ENCODE peak calls at places on chromosomes 12 and 14, in ten cellular contexts. O, M, Z, C, N, H, Q, U, D and A are unnamed samples.

GRCh38 chr12:67426067-67426466 is 156.9 kb downstream of the CAND1 start:
- DNase-seq in O (no peak), M (no peak), Z (no peak), C (no peak), N (no peak), H (no peak), Q (no peak), U (no peak), D (no peak), A (no peak)

GRCh38 chr12:65715976-65716375 is 108.3 kb upstream of the HMGA2 start:
- DNase-seq in O (no peak), M (no peak), Z (no peak), C (no peak), N (no peak), H (no peak), Q (no peak), U (peak), D (no peak), A (no peak)

GRCh38 chr12:4145990-4146859 is 127.3 kb upstream of the CCND2 start:
- DNase-seq in O (no peak), M (no peak), Z (no peak), C (no peak), N (no peak), H (no peak), Q (no peak), U (no peak), D (no peak), A (peak)

GRCh38 chr12:133058203-133059125 is 21.2 kb downstream of the ZNF84 start:
- DNase-seq in O (no peak), M (no peak), Z (no peak), C (no peak), N (peak), H (no peak), Q (no peak), U (peak), D (no peak), A (no peak)

GRCh38 chr14:88628452-88628851 is 65.6 kb downstream of the ZC3H14 start:
- DNase-seq in O (no peak), M (no peak), Z (no peak), C (no peak), N (no peak), H (no peak), Q (no peak), U (no peak), D (no peak), A (no peak)

GRCh38 chr12:1464925-1465324 is 129.5 kb downstream of the FBXL14 start:
- DNase-seq in O (no peak), M (no peak), Z (no peak), C (no peak), N (no peak), H (no peak), Q (no peak), U (no peak), D (no peak), A (no peak)

GRCh38 chr14:69695664-69696527 is 71.0 kb upstream of the SRSF5 start:
- DNase-seq in O (no peak), M (no peak), Z (peak), C (no peak), N (peak), H (no peak), Q (peak), U (no peak), D (peak), A (no peak)

GRCh38 chr14:103507751-103508150 is 14.9 kb downstream of the CKB start:
- DNase-seq in O (no peak), M (no peak), Z (no peak), C (no peak), N (no peak), H (peak), Q (no peak), U (no peak), D (no peak), A (no peak)

GRCh38 chr14:65940056-65940735 is 527.7 kb downstream of the FUT8 start:
- DNase-seq in O (no peak), M (no peak), Z (no peak), C (peak), N (no peak), H (no peak), Q (no peak), U (peak), D (peak), A (no peak)

GRCh38 chr14:101000711-101001110 is 97.2 kb upstream of the RTL1 start:
- DNase-seq in O (no peak), M (no peak), Z (no peak), C (no peak), N (no peak), H (no peak), Q (no peak), U (no peak), D (no peak), A (no peak)

GRCh38 chr12:132485619-132486018 is 4.3 kb upstream of the FBRSL1 start:
- DNase-seq in O (no peak), M (no peak), Z (no peak), C (no peak), N (no peak), H (no peak), Q (no peak), U (no peak), D (no peak), A (no peak)

GRCh38 chr14:59419383-59419782 is 45.8 kb downstream of the GPR135 start:
- DNase-seq in O (no peak), M (no peak), Z (no peak), C (no peak), N (no peak), H (no peak), Q (no peak), U (no peak), D (no peak), A (no peak)

GRCh38 chr12:110075880-110076279 is 27.6 kb upstream of the C12orf76 start:
- DNase-seq in O (no peak), M (no peak), Z (no peak), C (no peak), N (no peak), H (no peak), Q (no peak), U (no peak), D (no peak), A (no peak)

GRCh38 chr14:18660585-18660922 is 59.6 kb downstream of the OR11H12 start:
- DNase-seq in O (no peak), M (no peak), Z (no peak), C (no peak), N (no peak), H (no peak), Q (no peak), U (no peak), D (no peak), A (no peak)

GRCh38 chr14:20671597-20672283 is 12.6 kb upstream of the RNASE4 start:
- DNase-seq in O (no peak), M (no peak), Z (no peak), C (peak), N (peak), H (no peak), Q (no peak), U (no peak), D (no peak), A (no peak)

GRCh38 chr14:58533417-58533816 is 104.3 kb upstream of the DACT1 start:
- DNase-seq in O (no peak), M (no peak), Z (no peak), C (no peak), N (peak), H (no peak), Q (no peak), U (no peak), D (no peak), A (no peak)

GRCh38 chr14:65462411-65462810 is 49.9 kb downstream of the FUT8 start:
- DNase-seq in O (peak), M (no peak), Z (no peak), C (no peak), N (no peak), H (no peak), Q (no peak), U (no peak), D (no peak), A (no peak)

GRCh38 chr12:84660139-84660538 is 252.5 kb downstream of the SLC6A15 start:
- DNase-seq in O (no peak), M (no peak), Z (no peak), C (no peak), N (no peak), H (no peak), Q (no peak), U (no peak), D (no peak), A (no peak)

GRCh38 chr12:93573552-93574223 is 1.2 kb downstream of the SOCS2 start:
- DNase-seq in O (no peak), M (no peak), Z (no peak), C (no peak), N (no peak), H (no peak), Q (peak), U (peak), D (no peak), A (no peak)
- TF ChIP-seq POLR2AphosphoS5 in O (no peak), M (no peak), Z (no peak), C (no peak), N (no peak), H (no peak), Q (no peak), U (no peak), D (no peak), A (no peak)

GRCh38 chr12:8698132-8698829 is 490 bp downstream of the RIMKLB start:
- DNase-seq in O (no peak), M (peak), Z (no peak), C (no peak), N (peak), H (peak), Q (peak), U (peak), D (peak), A (no peak)

GRCh38 chr12:8698830-8699330 is 1.1 kb downstream of the RIMKLB start:
- DNase-seq in O (no peak), M (no peak), Z (no peak), C (no peak), N (peak), H (no peak), Q (no peak), U (no peak), D (no peak), A (no peak)

GRCh38 chr12:8696402-8697100 is 1.2 kb upstream of the RIMKLB start:
- DNase-seq in O (no peak), M (no peak), Z (no peak), C (no peak), N (no peak), H (no peak), Q (no peak), U (peak), D (no peak), A (no peak)

GRCh38 chr12:8697120-8697475 is 693 bp upstream of the RIMKLB start:
- DNase-seq in O (no peak), M (no peak), Z (no peak), C (no peak), N (peak), H (no peak), Q (no peak), U (peak), D (peak), A (no peak)

DNA sequence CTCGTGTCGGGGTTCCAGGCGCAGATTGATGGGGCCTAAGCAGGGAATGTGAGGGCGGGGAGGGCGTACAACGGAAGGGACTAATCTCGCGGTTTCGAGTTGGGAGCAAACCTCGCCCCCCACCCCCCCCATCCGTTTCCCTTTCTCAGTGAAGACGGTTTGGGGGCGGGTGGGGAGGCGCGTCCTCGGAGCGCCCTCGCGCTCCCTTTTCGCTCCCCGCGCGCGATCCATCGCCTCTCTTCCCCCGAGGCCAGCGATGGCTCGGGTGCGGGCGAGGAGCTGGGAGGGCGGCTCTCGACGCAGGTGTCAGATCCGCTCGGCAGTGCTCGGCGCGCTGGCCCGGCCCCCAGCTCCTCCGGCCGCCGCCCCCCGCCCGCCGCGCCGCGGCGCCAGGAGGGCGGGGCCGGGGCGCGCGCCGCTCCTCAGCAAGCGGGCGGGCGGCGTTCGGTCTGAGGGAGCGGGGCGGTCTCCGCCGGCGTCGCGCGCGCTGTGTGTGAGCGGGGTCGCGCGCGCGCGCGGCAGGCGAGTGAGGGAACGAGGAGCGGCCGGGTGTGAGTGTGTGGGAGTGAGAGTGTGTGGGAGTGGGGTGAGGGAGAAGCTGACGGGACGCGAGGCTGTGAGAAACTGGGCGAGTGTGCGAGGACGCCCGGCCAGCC is at the start of gene RIMKLB:
- DNase-seq in O (peak), M (peak), Z (peak), C (no peak), N (peak), H (peak), Q (peak), U (peak), D (peak), A (peak)
- TF ChIP-seq POLR2AphosphoS5 in O (no peak), M (no peak), Z (no peak), C (no peak), N (peak), H (peak), Q (peak), U (peak), D (peak), A (peak)

DNA sequence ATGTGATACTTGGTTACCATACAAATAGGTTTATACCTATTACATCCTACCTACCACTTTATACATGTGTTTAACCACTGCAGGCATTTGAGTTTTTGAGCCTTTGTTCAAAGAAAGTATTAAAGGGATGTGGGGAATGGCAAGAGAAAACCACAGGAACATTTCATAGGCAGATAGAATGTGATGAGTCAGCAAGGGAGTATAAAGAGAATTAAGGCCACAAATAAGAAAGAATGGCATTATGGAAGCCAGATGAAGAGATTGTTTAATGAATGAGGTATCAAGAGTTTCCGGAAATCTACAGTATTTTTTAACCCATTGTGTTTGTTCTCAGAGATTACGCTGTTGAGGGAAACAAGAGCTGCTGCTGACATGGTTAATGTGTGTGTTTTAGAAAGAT is 66.9 kb downstream of the METTL25 start:
- DNase-seq in O (no peak), M (no peak), Z (no peak), C (no peak), N (no peak), H (no peak), Q (no peak), U (no peak), D (no peak), A (no peak)
- TF ChIP-seq POLR2AphosphoS5 in O (no peak), M (no peak), Z (no peak), C (no peak), N (no peak), H (no peak), Q (no peak), U (no peak), D (no peak), A (no peak)

GRCh38 chr12:108814462-108815211 is 42.7 kb downstream of the SSH1 start:
- DNase-seq in O (no peak), M (no peak), Z (no peak), C (no peak), N (no peak), H (no peak), Q (no peak), U (no peak), D (no peak), A (no peak)
- TF ChIP-seq POLR2AphosphoS5 in O (no peak), M (no peak), Z (no peak), C (no peak), N (no peak), H (no peak), Q (no peak), U (no peak), D (no peak), A (no peak)

GRCh38 chr14:76956253-76957090 is 72.0 kb downstream of the IRF2BPL start:
- DNase-seq in O (peak), M (peak), Z (peak), C (peak), N (peak), H (peak), Q (peak), U (peak), D (peak), A (peak)

GRCh38 chr14:76957224-76957881 is 71.2 kb downstream of the IRF2BPL start:
- DNase-seq in O (no peak), M (no peak), Z (no peak), C (no peak), N (peak), H (no peak), Q (no peak), U (no peak), D (no peak), A (no peak)

GRCh38 chr14:76954791-76955190 is 73.7 kb downstream of the IRF2BPL start:
- DNase-seq in O (no peak), M (no peak), Z (no peak), C (no peak), N (peak), H (no peak), Q (no peak), U (no peak), D (no peak), A (no peak)

GRCh38 chr14:76954371-76954770 is 74.1 kb downstream of the IRF2BPL start:
- DNase-seq in O (no peak), M (no peak), Z (no peak), C (no peak), N (no peak), H (no peak), Q (no peak), U (no peak), D (no peak), A (no peak)

DNA sequence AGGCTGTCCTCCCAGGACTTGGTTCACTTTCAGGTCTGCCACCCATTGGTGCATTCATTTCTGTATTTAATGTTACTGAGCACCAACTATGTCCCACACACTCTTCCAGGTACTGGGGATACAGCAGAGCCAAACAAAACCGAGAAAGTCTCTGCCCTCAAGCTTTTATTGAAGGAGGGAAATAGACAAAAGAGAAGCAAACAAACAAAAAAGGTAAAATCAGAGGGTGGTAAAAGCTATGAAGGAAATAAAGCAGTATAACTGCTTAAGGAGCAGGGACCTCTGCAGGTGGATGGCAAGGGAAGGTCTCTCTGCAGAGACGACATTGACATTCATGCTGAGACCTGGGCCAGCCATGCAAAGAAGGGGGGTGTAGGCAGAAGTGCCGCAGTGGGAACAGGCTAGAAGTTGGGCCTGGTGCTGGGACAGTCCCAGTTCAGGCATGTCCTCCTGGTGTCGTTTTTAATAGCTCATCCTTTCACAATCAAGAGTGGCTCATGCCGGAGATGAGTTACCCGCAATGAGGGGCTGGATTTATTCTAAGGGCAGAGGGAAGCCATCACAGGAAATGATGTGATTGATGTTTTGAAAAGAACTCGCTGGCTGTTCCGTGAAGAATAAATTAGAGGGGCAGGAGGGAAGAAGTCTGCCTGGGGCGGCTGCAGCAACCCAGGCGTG is 72.8 kb downstream of the IRF2BPL start:
- DNase-seq in O (no peak), M (no peak), Z (peak), C (peak), N (no peak), H (no peak), Q (no peak), U (peak), D (no peak), A (no peak)
- TF ChIP-seq POLR2AphosphoS5 in O (no peak), M (peak), Z (no peak), C (no peak), N (no peak), H (no peak), Q (no peak), U (no peak), D (no peak), A (no peak)

GRCh38 chr14:93016275-93016845 is 93.4 kb downstream of the CHGA start:
- DNase-seq in O (no peak), M (no peak), Z (no peak), C (no peak), N (no peak), H (no peak), Q (no peak), U (no peak), D (no peak), A (no peak)

GRCh38 chr14:93018401-93018800 is 95.5 kb downstream of the CHGA start:
- DNase-seq in O (no peak), M (no peak), Z (no peak), C (no peak), N (no peak), H (no peak), Q (no peak), U (no peak), D (no peak), A (no peak)

GRCh38 chr14:93015505-93015904 is 92.6 kb downstream of the CHGA start:
- DNase-seq in O (no peak), M (no peak), Z (no peak), C (no peak), N (no peak), H (no peak), Q (no peak), U (no peak), D (no peak), A (no peak)

GRCh38 chr14:93017898-93018297 is 94.9 kb downstream of the CHGA start:
- DNase-seq in O (no peak), M (no peak), Z (no peak), C (no peak), N (no peak), H (no peak), Q (no peak), U (no peak), D (no peak), A (no peak)

DNA sequence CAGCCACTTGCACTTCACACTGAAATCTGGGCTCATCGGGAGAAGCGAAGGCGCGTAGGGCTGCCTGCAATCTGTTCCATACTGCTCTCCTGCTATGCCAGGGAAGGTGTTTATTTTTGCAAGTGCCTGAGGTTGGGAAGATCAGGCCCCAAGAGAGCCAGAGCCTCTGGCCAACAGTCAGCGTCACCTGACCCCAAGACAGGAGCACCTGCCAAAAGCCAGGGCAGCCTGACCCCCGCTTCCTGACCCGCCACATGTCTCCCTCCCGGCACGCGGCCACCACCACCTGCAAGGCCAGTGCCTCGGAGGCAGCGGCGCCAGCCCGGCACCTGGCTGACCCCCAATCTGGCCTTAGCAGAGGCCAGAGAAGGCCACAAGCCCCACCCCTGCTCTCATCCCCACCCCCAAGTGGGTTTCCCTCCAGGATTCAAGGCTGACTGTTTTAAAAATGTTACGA is 94.4 kb downstream of the CHGA start:
- DNase-seq in O (no peak), M (no peak), Z (no peak), C (no peak), N (no peak), H (no peak), Q (no peak), U (no peak), D (no peak), A (no peak)
- TF ChIP-seq POLR2AphosphoS5 in O (no peak), M (no peak), Z (no peak), C (no peak), N (no peak), H (peak), Q (no peak), U (no peak), D (no peak), A (peak)